ENCODE peak calls at places on chromosomes 13 and 19, in six cellular contexts. X is activated naive CD8-positive, alpha-beta T cell treated with anti-CD3 and anti-CD28 coated beads, Interleukin-2, amount 50 U/mL, for 24 hours; D is T follicular helper cell; I is PC-9; P is omental fat pad; H is NCI-H1694. M is an unnamed sample.

GRCh38 chr19:1040476-1041271 is 767 bp downstream of the ABCA7 start:
- DNase-seq in X (peak), P (peak), H (peak), D (peak), I (peak), M (peak)

GRCh38 chr19:40465025-40465780 is at the start of gene BLVRB:
- DNase-seq in X (no peak), H (no peak), D (no peak), I (peak), P (no peak), M (no peak)

GRCh38 chr19:54517483-54517882 is 14.9 kb downstream of the LAIR2 start:
- DNase-seq in X (peak), D (peak), P (no peak), I (peak), H (no peak), M (peak)

GRCh38 chr19:55545913-55546495 is 661 bp upstream of the SBK3 start:
- DNase-seq in P (no peak), X (no peak), H (no peak), I (no peak), D (no peak), M (no peak)

GRCh38 chr13:51501096-51501495 is 48.3 kb upstream of the INTS6 start:
- DNase-seq in P (no peak), D (no peak), H (no peak), X (no peak), I (no peak), M (no peak)

GRCh38 chr13:79155883-79156282 is 250.2 kb downstream of the RBM26 start:
- DNase-seq in X (no peak), D (no peak), P (no peak), I (no peak), H (no peak), M (no peak)

GRCh38 chr13:75934889-75935288 is 298.8 kb downstream of the LMO7 start:
- DNase-seq in I (no peak), H (no peak), X (no peak), P (no peak), D (no peak), M (no peak)

GRCh38 chr19:19095691-19096090 is 31.9 kb downstream of the SLC25A42 start:
- DNase-seq in X (no peak), D (no peak), P (no peak), I (no peak), H (no peak), M (no peak)

GRCh38 chr19:10617409-10618121 is 7.8 kb upstream of the SLC44A2 start:
- DNase-seq in I (peak), P (no peak), H (no peak), X (no peak), D (no peak), M (no peak)

GRCh38 chr13:42355841-42356575 is 84.1 kb downstream of the AKAP11 start:
- DNase-seq in H (no peak), I (no peak), D (no peak), X (no peak), P (no peak), M (peak)

GRCh38 chr19:275000-275399 is 16.2 kb downstream of the PLPP2 start:
- DNase-seq in P (no peak), I (no peak), H (no peak), D (no peak), X (no peak), M (no peak)

GRCh38 chr19:49436381-49437017 is 4.8 kb downstream of the SLC17A7 start:
- DNase-seq in H (no peak), I (no peak), X (peak), D (no peak), P (no peak), M (peak)

GRCh38 chr13:113534236-113534860 is 43.8 kb upstream of the DCUN1D2 start:
- DNase-seq in D (no peak), H (no peak), I (peak), X (no peak), P (no peak), M (no peak)

GRCh38 chr19:1472227-1473055 is 6.6 kb downstream of the C19orf25 start:
- DNase-seq in X (no peak), I (no peak), H (no peak), P (no peak), D (no peak), M (no peak)

GRCh38 chr19:30082611-30083010 is 140.6 kb downstream of the URI1 start:
- DNase-seq in X (no peak), H (no peak), P (no peak), I (no peak), D (no peak), M (no peak)

GRCh38 chr13:99919132-99919531 is 52.4 kb downstream of the ZIC5 start:
- DNase-seq in D (no peak), X (no peak), H (no peak), I (no peak), P (no peak), M (no peak)

GRCh38 chr13:74575729-74576125 is 441.5 kb upstream of the KLF12 start:
- DNase-seq in X (peak), P (peak), I (no peak), D (peak), H (peak), M (peak)